ENCODE peak calls at places on chromosome 7, in four cellular contexts. R is A549, Y is H1, A is K562. G is an unnamed sample.

GRCh38 chr7:124060528-124060927 is 27.7 kb upstream of the TMEM229A start:
- DNase-seq in R (no peak), Y (no peak), A (no peak), G (no peak)

GRCh38 chr7:2012044-2012900 is 220.5 kb downstream of the MAD1L1 start:
- DNase-seq in R (no peak), Y (no peak), A (no peak), G (no peak)

GRCh38 chr7:50358808-50359207 is 54.3 kb downstream of the IKZF1 start:
- DNase-seq in R (no peak), Y (no peak), A (no peak), G (no peak)

GRCh38 chr7:12323415-12323814 is 80.2 kb downstream of the VWDE start:
- DNase-seq in R (no peak), Y (no peak), A (no peak), G (no peak)

GRCh38 chr7:113730309-113730955 is 188.4 kb downstream of the PPP1R3A start:
- DNase-seq in R (no peak), Y (no peak), A (no peak), G (no peak)

GRCh38 chr7:94439893-94440381 is 45.2 kb downstream of the COL1A2 start:
- DNase-seq in R (no peak), Y (no peak), A (no peak), G (peak; percentile 64)

GRCh38 chr7:32393861-32394260 is 96.3 kb downstream of the LSM5 start:
- DNase-seq in R (no peak), Y (no peak), A (no peak), G (no peak)

GRCh38 chr7:21261627-21262564 is 166.0 kb upstream of the SP4 start:
- DNase-seq in R (peak; percentile 48), Y (peak; percentile 36), A (peak; percentile 30), G (peak; percentile 32)

GRCh38 chr7:101532000-101532399 is 97.1 kb downstream of the MYL10 start:
- DNase-seq in R (no peak), Y (no peak), A (no peak), G (no peak)

GRCh38 chr7:33649476-33650441 is 255.6 kb upstream of the BMPER start:
- DNase-seq in R (no peak), Y (no peak), A (no peak), G (no peak)

GRCh38 chr7:101870361-101871062 is 53.1 kb downstream of the CUX1 start:
- DNase-seq in R (peak; percentile 78), Y (no peak), A (peak; percentile 52), G (peak; percentile 28)

GRCh38 chr7:7156663-7157062 is 25.7 kb upstream of the C1GALT1 start:
- DNase-seq in R (no peak), Y (no peak), A (no peak), G (peak; percentile 81)

GRCh38 chr7:94228223-94228622 is 166.5 kb upstream of the COL1A2 start:
- DNase-seq in R (no peak), Y (no peak), A (no peak), G (no peak)

GRCh38 chr7:14432936-14433335 is 443.5 kb upstream of the ETV1 start:
- DNase-seq in R (no peak), Y (no peak), A (no peak), G (no peak)

GRCh38 chr7:74454059-74454947 is 597 bp downstream of the GTF2IRD1 start:
- DNase-seq in R (no peak), Y (no peak), A (peak; percentile 85), G (no peak)

GRCh38 chr7:151592868-151593486 is 73.3 kb upstream of the RHEB start:
- DNase-seq in R (peak; percentile 50), Y (no peak), A (no peak), G (no peak)

GRCh38 chr7:68691261-68692216 is 906.7 kb upstream of the AUTS2 start:
- DNase-seq in R (peak; percentile 93), Y (no peak), A (no peak), G (no peak)

GRCh38 chr7:151794508-151795167 is 82.3 kb downstream of the PRKAG2 start:
- DNase-seq in R (no peak), Y (no peak), A (no peak), G (no peak)

GRCh38 chr7:74479961-74480829 is 26.5 kb downstream of the GTF2IRD1 start:
- DNase-seq in R (no peak), Y (peak; percentile 44), A (no peak), G (peak; percentile 62)

GRCh38 chr7:24727165-24728120 is 29.8 kb downstream of the GSDME start:
- DNase-seq in R (no peak), Y (no peak), A (no peak), G (no peak)

GRCh38 chr7:116571037-116571436 is 46.2 kb downstream of the CAV1 start:
- DNase-seq in R (peak; percentile 40), Y (no peak), A (no peak), G (no peak)

GRCh38 chr7:31443457-31443856 is 70.4 kb upstream of the ITPRID1 start:
- DNase-seq in R (peak; percentile 68), Y (no peak), A (peak; percentile 63), G (peak; percentile 26)

GRCh38 chr7:26912351-26912750 is 48.0 kb upstream of the SKAP2 start:
- DNase-seq in R (no peak), Y (no peak), A (no peak), G (no peak)

DNA sequence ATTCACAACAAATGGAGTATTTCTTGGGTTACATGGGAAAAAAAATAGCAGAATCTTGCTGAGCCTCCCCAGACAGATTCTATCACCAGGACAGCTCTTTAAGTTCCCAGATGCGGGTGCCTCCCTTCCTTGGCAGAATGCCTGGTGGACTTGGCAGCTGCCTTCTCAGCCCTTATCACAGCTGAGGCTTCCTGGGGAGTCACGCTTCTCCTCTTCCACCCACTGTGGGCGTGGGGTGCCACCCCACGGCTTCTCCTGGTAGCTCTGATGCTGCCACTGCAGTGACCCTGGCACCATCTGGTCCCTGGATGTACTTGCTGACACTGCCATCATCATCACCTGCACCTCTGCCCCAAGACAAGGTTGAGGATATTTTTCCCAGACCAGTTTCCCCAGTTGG is 16.2 kb upstream of the NME8 start:
- DNase-seq in R (peak; percentile 72), Y (no peak), A (no peak), G (no peak)
- TF ChIP-seq PHF8 in R (no peak), Y (no peak), A (no peak), G (no peak)

DNA sequence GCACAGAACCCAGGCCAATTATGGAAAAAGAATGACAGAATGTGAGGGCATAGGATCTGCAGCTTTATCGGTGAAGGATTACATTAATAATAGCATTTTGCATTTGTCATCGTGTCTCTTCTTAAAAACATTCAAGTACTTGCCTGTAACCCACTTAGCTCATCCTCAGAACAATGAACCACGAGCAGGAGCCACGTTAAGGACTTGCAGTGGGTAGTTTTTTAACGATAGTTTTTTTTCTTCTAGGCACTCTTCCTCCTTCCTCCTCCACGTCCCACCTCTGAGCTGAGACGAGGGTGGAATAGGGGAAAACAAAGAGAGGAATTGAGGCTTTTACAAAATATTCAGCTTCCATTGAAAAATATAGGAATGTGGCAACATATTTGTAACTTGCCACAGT is 27.1 kb downstream of the CDHR3 start:
- DNase-seq in R (no peak), Y (no peak), A (no peak), G (no peak)
- TF ChIP-seq PHF8 in R (no peak), Y (no peak), A (no peak), G (no peak)

GRCh38 chr7:22677680-22678079 is 49.3 kb upstream of the IL6 start:
- DNase-seq in R (no peak), Y (no peak), A (no peak), G (no peak)
- TF ChIP-seq PHF8 in R (no peak), Y (no peak), A (no peak), G (no peak)

GRCh38 chr7:594212-594913 is 74.7 kb upstream of the PDGFA start:
- DNase-seq in R (no peak), Y (no peak), A (no peak), G (no peak)

GRCh38 chr7:596071-596818 is 76.6 kb upstream of the PDGFA start:
- DNase-seq in R (no peak), Y (no peak), A (no peak), G (no peak)

GRCh38 chr7:596819-597182 is 77.2 kb upstream of the PDGFA start:
- DNase-seq in R (no peak), Y (no peak), A (no peak), G (no peak)

GRCh38 chr7:594920-595620 is 75.4 kb upstream of the PDGFA start:
- DNase-seq in R (no peak), Y (no peak), A (no peak), G (no peak)

GRCh38 chr7:595621-596010 is 76.0 kb upstream of the PDGFA start:
- DNase-seq in R (no peak), Y (no peak), A (no peak), G (no peak)
- TF ChIP-seq PHF8 in R (no peak), Y (no peak), A (no peak), G (no peak)

DNA sequence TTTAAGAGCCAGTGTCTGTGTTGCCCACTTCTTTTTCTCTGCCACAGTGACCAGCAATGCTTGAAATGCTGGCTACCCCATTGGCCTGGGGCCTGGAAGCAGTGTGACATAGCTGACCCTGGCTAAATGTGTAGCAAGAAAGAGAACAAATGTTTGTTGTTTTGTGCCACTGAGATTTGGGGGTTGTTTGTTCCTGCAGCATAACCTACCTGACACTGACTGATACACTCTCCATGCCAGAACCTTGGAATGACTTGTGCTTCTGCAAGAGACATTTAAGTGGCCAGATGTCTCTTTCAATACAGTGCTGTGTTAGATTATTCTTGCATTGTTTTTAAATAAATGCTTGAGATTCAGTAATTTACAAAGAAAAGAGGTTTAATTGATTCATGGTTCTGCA is 411.5 kb downstream of the TYW1 start:
- DNase-seq in R (no peak), Y (no peak), A (no peak), G (no peak)
- TF ChIP-seq PHF8 in R (no peak), Y (no peak), A (no peak), G (no peak)

GRCh38 chr7:5701085-5701914 is 80.2 kb downstream of the RNF216 start:
- DNase-seq in R (no peak), Y (no peak), A (no peak), G (no peak)

GRCh38 chr7:5703572-5704533 is 77.6 kb downstream of the RNF216 start:
- DNase-seq in R (no peak), Y (no peak), A (no peak), G (no peak)

GRCh38 chr7:5705318-5705717 is 76.1 kb downstream of the RNF216 start:
- DNase-seq in R (no peak), Y (no peak), A (no peak), G (no peak)

GRCh38 chr7:5702876-5703571 is 78.4 kb downstream of the RNF216 start:
- DNase-seq in R (peak; percentile 29), Y (no peak), A (no peak), G (no peak)

GRCh38 chr7:5704534-5704922 is 76.9 kb downstream of the RNF216 start:
- DNase-seq in R (peak; percentile 77), Y (peak; percentile 44), A (peak; percentile 69), G (peak; percentile 75)
- TF ChIP-seq PHF8 in R (no peak), Y (no peak), A (no peak), G (no peak)

GRCh38 chr7:97851725-97852124 is 20.5 kb downstream of the ASNS start:
- DNase-seq in R (no peak), Y (no peak), A (no peak), G (no peak)
- TF ChIP-seq PHF8 in R (no peak), Y (no peak), A (no peak), G (no peak)

GRCh38 chr7:54946764-54947163 is 72.1 kb upstream of the EGFR start:
- DNase-seq in R (no peak), Y (no peak), A (no peak), G (no peak)
- TF ChIP-seq PHF8 in R (no peak), Y (no peak), A (no peak), G (no peak)

G was measured in HepG2.